ENCODE peak calls at places on chromosomes 2 and 18, in nine cellular contexts. I, M, F, R, P, Z, K, W and G are unnamed samples.
A peak's percentile ranks its signal among the peaks of the same experiment; 100 is the strongest.

GRCh38 chr2:219309278-219309677 is at the start of gene PTPRN:
- DNase-seq in I (no peak), M (no peak), F (peak; percentile 41), R (peak; percentile 84), P (peak; percentile 84), Z (peak; percentile 82), K (peak; percentile 27), W (no peak), G (peak; percentile 94)

GRCh38 chr2:130727286-130727924 is 1.5 kb upstream of the GPR148 start:
- DNase-seq in I (peak; percentile 21), M (peak; percentile 92), F (peak; percentile 61), R (peak; percentile 16), P (peak; percentile 95), Z (peak; percentile 71), K (peak; percentile 80), W (peak; percentile 79), G (peak; percentile 89)

GRCh38 chr18:79947054-79947755 is 4.2 kb downstream of the SLC66A2 start:
- DNase-seq in I (peak; percentile 73), M (no peak), F (no peak), R (no peak), P (no peak), Z (peak; percentile 37), K (no peak), W (no peak), G (no peak)

GRCh38 chr2:22355816-22356433 is 1029.1 kb upstream of the KLHL29 start:
- DNase-seq in I (no peak), M (peak; percentile 65), F (peak; percentile 38), R (no peak), P (peak; percentile 86), Z (peak; percentile 41), K (no peak), W (peak; percentile 33), G (peak; percentile 74)

GRCh38 chr2:101305492-101306123 is 2.9 kb downstream of the RNF149 start:
- DNase-seq in I (peak; percentile 26), M (no peak), F (peak; percentile 43), R (no peak), P (no peak), Z (no peak), K (no peak), W (no peak), G (no peak)

GRCh38 chr2:172285010-172285621 is 142.3 kb upstream of the ITGA6 start:
- DNase-seq in I (peak; percentile 69), M (no peak), F (peak; percentile 72), R (peak; percentile 83), P (peak; percentile 58), Z (peak; percentile 58), K (no peak), W (peak; percentile 16), G (no peak)

GRCh38 chr18:74116628-74117554 is 30.7 kb downstream of the FBXO15 start:
- DNase-seq in I (peak; percentile 53), M (peak; percentile 69), F (peak; percentile 41), R (no peak), P (peak; percentile 20), Z (no peak), K (peak; percentile 8), W (no peak), G (no peak)

GRCh38 chr2:1593371-1594205 is 150.7 kb downstream of the PXDN start:
- DNase-seq in I (peak; percentile 54), M (no peak), F (no peak), R (peak; percentile 58), P (no peak), Z (no peak), K (peak; percentile 40), W (peak; percentile 51), G (peak; percentile 85)

GRCh38 chr18:41324020-41324791 is 630.8 kb upstream of the PIK3C3 start:
- DNase-seq in I (no peak), M (no peak), F (no peak), R (peak; percentile 1), P (no peak), Z (no peak), K (no peak), W (no peak), G (no peak)

GRCh38 chr18:36405611-36406010 is 108.1 kb downstream of the FHOD3 start:
- DNase-seq in I (peak; percentile 72), M (no peak), F (no peak), R (no peak), P (no peak), Z (no peak), K (no peak), W (no peak), G (no peak)

GRCh38 chr2:216880509-216881184 is 20.8 kb upstream of the TNP1 start:
- DNase-seq in I (peak; percentile 91), M (peak; percentile 21), F (no peak), R (no peak), P (no peak), Z (no peak), K (no peak), W (no peak), G (no peak)

GRCh38 chr2:9262671-9263171 is 56.1 kb downstream of the ASAP2 start:
- DNase-seq in I (no peak), M (no peak), F (no peak), R (no peak), P (no peak), Z (no peak), K (no peak), W (peak; percentile 67), G (peak; percentile 46)

GRCh38 chr2:239186516-239186915 is 214.3 kb downstream of the HDAC4 start:
- DNase-seq in I (no peak), M (no peak), F (no peak), R (no peak), P (no peak), Z (no peak), K (no peak), W (no peak), G (no peak)

GRCh38 chr2:30165050-30165520 is 18.3 kb downstream of the YPEL5 start:
- DNase-seq in I (peak; percentile 90), M (peak; percentile 77), F (peak; percentile 93), R (peak; percentile 74), P (peak; percentile 54), Z (peak; percentile 84), K (peak; percentile 74), W (no peak), G (peak; percentile 83)

GRCh38 chr18:68666316-68666715 is 48.6 kb downstream of the TMX3 start:
- DNase-seq in I (no peak), M (no peak), F (no peak), R (no peak), P (no peak), Z (no peak), K (no peak), W (no peak), G (no peak)

GRCh38 chr2:96802721-96803120 is 13.3 kb upstream of the CNNM3 start:
- DNase-seq in I (no peak), M (no peak), F (no peak), R (no peak), P (no peak), Z (no peak), K (no peak), W (no peak), G (no peak)

GRCh38 chr2:111116843-111117665 is 3.7 kb upstream of the BCL2L11 start:
- DNase-seq in I (peak; percentile 55), M (peak; percentile 85), F (peak; percentile 85), R (no peak), P (peak; percentile 84), Z (peak; percentile 82), K (peak; percentile 59), W (peak; percentile 74), G (peak; percentile 69)

GRCh38 chr2:33221046-33221784 is 255.2 kb upstream of the RASGRP3 start:
- DNase-seq in I (no peak), M (no peak), F (no peak), R (no peak), P (no peak), Z (no peak), K (no peak), W (no peak), G (no peak)

GRCh38 chr2:211033765-211034164 is 477.4 kb downstream of the CPS1 start:
- DNase-seq in I (no peak), M (no peak), F (peak; percentile 11), R (no peak), P (no peak), Z (peak; percentile 40), K (no peak), W (no peak), G (peak; percentile 13)

GRCh38 chr2:22281033-22281432 is 1103.9 kb upstream of the KLHL29 start:
- DNase-seq in I (no peak), M (no peak), F (peak; percentile 10), R (peak; percentile 3), P (no peak), Z (no peak), K (peak; percentile 12), W (no peak), G (peak; percentile 89)

GRCh38 chr2:26175191-26175715 is 2.4 kb downstream of the GAREM2 start:
- DNase-seq in I (no peak), M (no peak), F (no peak), R (no peak), P (no peak), Z (no peak), K (no peak), W (no peak), G (no peak)

GRCh38 chr2:235703711-235704295 is 210.0 kb downstream of the AGAP1 start:
- DNase-seq in I (no peak), M (no peak), F (no peak), R (no peak), P (no peak), Z (no peak), K (no peak), W (no peak), G (no peak)

GRCh38 chr2:21891191-21891590 is 767.4 kb downstream of the TDRD15 start:
- DNase-seq in I (no peak), M (no peak), F (peak; percentile 10), R (no peak), P (no peak), Z (no peak), K (no peak), W (no peak), G (no peak)

GRCh38 chr2:10048501-10049171 is 5.3 kb downstream of the KLF11 start:
- DNase-seq in I (peak; percentile 45), M (peak; percentile 22), F (peak; percentile 70), R (no peak), P (no peak), Z (peak; percentile 49), K (peak; percentile 29), W (no peak), G (peak; percentile 44)

GRCh38 chr2:55862673-55863390 is 60.8 kb downstream of the EFEMP1 start:
- DNase-seq in I (peak; percentile 99), M (no peak), F (no peak), R (peak; percentile 99), P (no peak), Z (no peak), K (no peak), W (no peak), G (no peak)

GRCh38 chr18:56563568-56563967 is 74.8 kb downstream of the TXNL1 start:
- DNase-seq in I (no peak), M (no peak), F (peak; percentile 15), R (no peak), P (peak; percentile 85), Z (peak; percentile 65), K (no peak), W (no peak), G (peak; percentile 18)

GRCh38 chr2:143463717-143464116 is 334.5 kb downstream of the ARHGAP15 start:
- DNase-seq in I (no peak), M (no peak), F (peak; percentile 8), R (no peak), P (no peak), Z (no peak), K (no peak), W (no peak), G (no peak)

GRCh38 chr2:14779252-14779651 is 146.7 kb downstream of the LRATD1 start:
- DNase-seq in I (no peak), M (no peak), F (no peak), R (no peak), P (no peak), Z (no peak), K (no peak), W (no peak), G (no peak)

GRCh38 chr18:63205791-63206252 is 113.7 kb downstream of the BCL2 start:
- DNase-seq in I (no peak), M (no peak), F (no peak), R (no peak), P (no peak), Z (no peak), K (peak; percentile 17), W (no peak), G (no peak)

GRCh38 chr2:67528320-67528719 is 131.2 kb downstream of the ETAA1 start:
- DNase-seq in I (no peak), M (no peak), F (no peak), R (no peak), P (no peak), Z (no peak), K (no peak), W (no peak), G (no peak)

GRCh38 chr2:73935641-73936040 is 9.0 kb downstream of the DGUOK start:
- DNase-seq in I (peak; percentile 90), M (no peak), F (no peak), R (no peak), P (no peak), Z (no peak), K (no peak), W (no peak), G (no peak)